ENCODE peak calls at places on chromosomes 5 and 9, in six cellular contexts. One of them, this sample, is unnamed.

GRCh38 chr5:34571380-34572041 is 84.6 kb upstream of the RAI14 start:
- DNase-seq in foreskin fibroblast: peak; percentile 78
- DNase-seq in AG08396: peak; percentile 39
- DNase-seq in EL: peak; percentile 89
- DNase-seq in activated naive CD4-positive, alpha-beta T cell: no peak
- DNase-seq in NCI-H2081: no peak
- DNase-seq in this sample: no peak

GRCh38 chr9:125663127-125663526 is 43.9 kb downstream of the MAPKAP1 start:
- DNase-seq in foreskin fibroblast: peak; percentile 73
- DNase-seq in AG08396: peak; percentile 22
- DNase-seq in EL: peak; percentile 83
- DNase-seq in activated naive CD4-positive, alpha-beta T cell: no peak
- DNase-seq in NCI-H2081: no peak
- DNase-seq in this sample: no peak

GRCh38 chr5:173547579-173547978 is 68.9 kb downstream of the BOD1 start:
- DNase-seq in foreskin fibroblast: peak; percentile 71
- DNase-seq in AG08396: peak; percentile 24
- DNase-seq in EL: peak; percentile 38
- DNase-seq in activated naive CD4-positive, alpha-beta T cell: no peak
- DNase-seq in NCI-H2081: no peak
- DNase-seq in this sample: no peak

GRCh38 chr5:157766441-157766840 is 22.9 kb downstream of the LSM11 start:
- DNase-seq in foreskin fibroblast: no peak
- DNase-seq in AG08396: no peak
- DNase-seq in EL: no peak
- DNase-seq in activated naive CD4-positive, alpha-beta T cell: no peak
- DNase-seq in NCI-H2081: no peak
- DNase-seq in this sample: no peak

GRCh38 chr5:142869883-142870282 is 99.7 kb downstream of the ARHGAP26 start:
- DNase-seq in foreskin fibroblast: peak; percentile 49
- DNase-seq in AG08396: no peak
- DNase-seq in EL: no peak
- DNase-seq in activated naive CD4-positive, alpha-beta T cell: no peak
- DNase-seq in NCI-H2081: peak; percentile 9
- DNase-seq in this sample: no peak

GRCh38 chr5:171724771-171725609 is 60.6 kb upstream of the SMIM23 start:
- DNase-seq in foreskin fibroblast: peak; percentile 41
- DNase-seq in AG08396: no peak
- DNase-seq in EL: no peak
- DNase-seq in activated naive CD4-positive, alpha-beta T cell: no peak
- DNase-seq in NCI-H2081: no peak
- DNase-seq in this sample: no peak

GRCh38 chr5:96775050-96775449 is 32.7 kb downstream of the ERAP1 start:
- DNase-seq in foreskin fibroblast: no peak
- DNase-seq in AG08396: no peak
- DNase-seq in EL: no peak
- DNase-seq in activated naive CD4-positive, alpha-beta T cell: no peak
- DNase-seq in NCI-H2081: no peak
- DNase-seq in this sample: no peak

GRCh38 chr5:7000316-7000715 is 287.1 kb downstream of the TENT4A start:
- DNase-seq in foreskin fibroblast: no peak
- DNase-seq in AG08396: no peak
- DNase-seq in EL: no peak
- DNase-seq in activated naive CD4-positive, alpha-beta T cell: no peak
- DNase-seq in NCI-H2081: peak; percentile 36
- DNase-seq in this sample: no peak

GRCh38 chr9:110143969-110144545 is 63.9 kb downstream of the C9orf152 start:
- DNase-seq in foreskin fibroblast: peak; percentile 36
- DNase-seq in AG08396: no peak
- DNase-seq in EL: no peak
- DNase-seq in activated naive CD4-positive, alpha-beta T cell: no peak
- DNase-seq in NCI-H2081: no peak
- DNase-seq in this sample: no peak

GRCh38 chr9:114884787-114885452 is 45.5 kb downstream of the TNFSF8 start:
- DNase-seq in foreskin fibroblast: no peak
- DNase-seq in AG08396: no peak
- DNase-seq in EL: no peak
- DNase-seq in activated naive CD4-positive, alpha-beta T cell: no peak
- DNase-seq in NCI-H2081: no peak
- DNase-seq in this sample: no peak